ENCODE peak calls at places on chromosomes 7 and 10, in five cellular contexts. K is AG04449; W is IMR-90; Q is stimulated activated CD4-positive, alpha-beta T cell treated with anti-CD3 and anti-CD28 coated beads, Interleukin-4, amount 100 ng/mL, for 1 hour; L is MV-4-11. B is an unnamed sample.
A peak's percentile ranks its signal among the peaks of the same experiment; 100 is the strongest.

GRCh38 chr10:85613391-85613790 is 753.2 kb downstream of the GRID1 start:
- DNase-seq in W (no peak), L (no peak), K (no peak), Q (no peak), B (no peak)

GRCh38 chr7:25894902-25895791 is 256.9 kb upstream of the NFE2L3 start:
- DNase-seq in L (peak; percentile 98), K (no peak), W (peak; percentile 2), Q (peak; percentile 58), B (peak; percentile 37)

GRCh38 chr10:17239276-17239660 is 11.2 kb downstream of the VIM start:
- DNase-seq in K (no peak), L (no peak), Q (no peak), W (no peak), B (no peak)

GRCh38 chr10:99329891-99330674 is 927 bp downstream of the CNNM1 start:
- DNase-seq in W (peak; percentile 4), L (no peak), K (no peak), Q (peak; percentile 11), B (peak; percentile 41)

GRCh38 chr7:35760082-35760770 is 40.6 kb upstream of the SEPTIN7 start:
- DNase-seq in L (no peak), W (peak; percentile 18), K (no peak), Q (no peak), B (peak; percentile 32)

GRCh38 chr7:12570529-12571461 is at the start of gene SCIN:
- DNase-seq in L (no peak), K (no peak), Q (peak; percentile 7), W (no peak), B (peak; percentile 13)

GRCh38 chr7:154918741-154919140 is 84.2 kb downstream of the PAXIP1 start:
- DNase-seq in K (no peak), W (no peak), Q (no peak), L (no peak), B (no peak)

GRCh38 chr10:74738543-74738942 is 87.9 kb upstream of the KAT6B start:
- DNase-seq in K (no peak), Q (no peak), W (no peak), L (peak; percentile 37), B (no peak)

GRCh38 chr10:130745251-130745650 is 566.3 kb downstream of the TCERG1L start:
- DNase-seq in Q (no peak), W (no peak), L (no peak), K (no peak), B (no peak)

GRCh38 chr7:66330961-66331360 is 125.8 kb downstream of the TPST1 start:
- DNase-seq in W (peak; percentile 52), Q (no peak), K (no peak), L (no peak), B (peak; percentile 20)

GRCh38 chr10:73850863-73851461 is 23.4 kb downstream of the CAMK2G start:
- DNase-seq in K (peak; percentile 86), W (peak; percentile 50), L (no peak), Q (no peak), B (peak; percentile 99)

GRCh38 chr7:149753370-149754233 is 19.8 kb downstream of the ZNF467 start:
- DNase-seq in K (no peak), Q (no peak), L (no peak), W (peak; percentile 25), B (peak; percentile 44)

GRCh38 chr10:64463406-64463805 is 942.2 kb downstream of the REEP3 start:
- DNase-seq in W (no peak), Q (no peak), K (no peak), L (no peak), B (no peak)

GRCh38 chr7:3157541-3158287 is 114.0 kb upstream of the CARD11 start:
- DNase-seq in W (peak; percentile 6), L (no peak), Q (no peak), K (no peak), B (no peak)

GRCh38 chr7:138842111-138842510 is 44.1 kb upstream of the ATP6V0A4 start:
- DNase-seq in L (no peak), Q (no peak), W (peak; percentile 72), K (peak; percentile 23), B (peak; percentile 71)

GRCh38 chr7:137977173-137977572 is 24.7 kb downstream of the CREB3L2 start:
- DNase-seq in W (no peak), L (no peak), K (no peak), Q (no peak), B (peak; percentile 58)

GRCh38 chr7:111677848-111678247 is 115.6 kb upstream of the IMMP2L start:
- DNase-seq in W (no peak), L (no peak), Q (no peak), K (no peak), B (no peak)

GRCh38 chr7:98784216-98784785 is 85.5 kb downstream of the TMEM130 start:
- DNase-seq in W (no peak), L (no peak), Q (no peak), K (no peak), B (no peak)

GRCh38 chr10:24449769-24450310 is 240.9 kb downstream of the KIAA1217 start:
- DNase-seq in L (no peak), W (no peak), K (no peak), Q (no peak), B (no peak)

GRCh38 chr10:5948999-5949759 is 28.2 kb downstream of the IL15RA start:
- DNase-seq in W (peak; percentile 71), L (peak; percentile 39), K (no peak), Q (peak; percentile 27), B (peak; percentile 68)

GRCh38 chr7:29479606-29480200 is 83.9 kb upstream of the PRR15 start:
- DNase-seq in W (no peak), Q (no peak), K (no peak), L (no peak), B (no peak)

GRCh38 chr7:98286093-98286525 is 4.6 kb downstream of the BRI3 start:
- DNase-seq in K (no peak), L (peak; percentile 74), W (peak; percentile 55), Q (no peak), B (peak; percentile 94)

GRCh38 chr7:130961128-130961601 is 227.2 kb upstream of the KLF14 start:
- DNase-seq in L (peak; percentile 96), Q (peak; percentile 71), K (peak; percentile 57), W (peak; percentile 77), B (peak; percentile 70)

GRCh38 chr10:130017010-130017630 is 53.0 kb upstream of the EBF3 start:
- DNase-seq in W (no peak), K (no peak), Q (no peak), L (no peak), B (no peak)

GRCh38 chr7:44194069-44194468 is 4.8 kb upstream of the GCK start:
- DNase-seq in L (peak; percentile 49), Q (peak; percentile 53), K (no peak), W (peak; percentile 33), B (peak; percentile 53)

GRCh38 chr10:128028508-128029279 is 97.5 kb downstream of the MKI67 start:
- DNase-seq in L (no peak), W (no peak), K (no peak), Q (no peak), B (no peak)

GRCh38 chr10:12194752-12195271 is 879 bp downstream of the NUDT5 start:
- DNase-seq in W (peak; percentile 31), L (peak; percentile 54), K (no peak), Q (peak; percentile 28), B (peak; percentile 44)

GRCh38 chr7:44538093-44538797 is 2.9 kb downstream of the NPC1L1 start:
- DNase-seq in K (no peak), L (no peak), W (no peak), Q (no peak), B (no peak)

GRCh38 chr7:40944981-40945585 is 757.8 kb downstream of the INHBA start:
- DNase-seq in Q (no peak), K (no peak), W (no peak), L (no peak), B (no peak)

GRCh38 chr7:155167706-155168365 is 97.7 kb downstream of the HTR5A start:
- DNase-seq in W (no peak), K (no peak), Q (no peak), L (no peak), B (no peak)

GRCh38 chr10:89466599-89467035 is 52.2 kb downstream of the IFIT5 start:
- DNase-seq in Q (no peak), W (peak; percentile 60), K (no peak), L (peak; percentile 55), B (peak; percentile 58)

GRCh38 chr7:127706766-127707165 is 54.8 kb downstream of the SND1 start:
- DNase-seq in L (no peak), W (no peak), Q (no peak), K (no peak), B (no peak)

GRCh38 chr10:88033793-88034192 is 170.4 kb downstream of the PTEN start:
- DNase-seq in W (no peak), L (no peak), K (no peak), Q (no peak), B (no peak)